ENCODE peak calls at places on chromosomes 2 and 18, in eight cellular contexts. E, O, Q, D, F, S, N and J are unnamed samples.
A peak's percentile ranks its signal among the peaks of the same experiment; 100 is the strongest.

GRCh38 chr2:117938611-117939010 is 75.3 kb downstream of the CCDC93 start:
- DNase-seq in F (no peak), N (no peak), S (no peak), D (no peak), O (no peak), Q (no peak), E (no peak), J (no peak)

GRCh38 chr2:224894356-224894755 is 147.9 kb downstream of the DOCK10 start:
- DNase-seq in E (no peak), N (no peak), Q (no peak), D (no peak), O (no peak), S (no peak), F (no peak), J (no peak)

GRCh38 chr2:137507237-137507636 is 457.0 kb upstream of the HNMT start:
- DNase-seq in D (no peak), N (no peak), Q (no peak), F (no peak), S (no peak), E (no peak), O (no peak), J (no peak)

GRCh38 chr2:42216712-42217111 is 47.6 kb downstream of the EML4 start:
- DNase-seq in O (peak; percentile 91), S (no peak), N (no peak), D (no peak), F (no peak), E (peak; percentile 67), Q (no peak), J (no peak)

GRCh38 chr2:20745924-20746555 is 76.9 kb downstream of the LDAH start:
- DNase-seq in D (no peak), F (no peak), O (no peak), Q (no peak), N (no peak), E (peak; percentile 57), S (no peak), J (no peak)

GRCh38 chr2:141311430-141311829 is 819.4 kb downstream of the LRP1B start:
- DNase-seq in E (no peak), S (no peak), N (no peak), Q (no peak), O (no peak), D (no peak), F (no peak), J (no peak)

GRCh38 chr2:142742301-142743214 is 134.9 kb upstream of the KYNU start:
- DNase-seq in O (peak; percentile 44), N (no peak), E (peak; percentile 56), S (no peak), F (no peak), Q (no peak), D (no peak), J (no peak)

GRCh38 chr2:197997083-197997541 is 192.7 kb downstream of the PLCL1 start:
- DNase-seq in D (no peak), E (no peak), F (no peak), O (no peak), Q (no peak), S (no peak), N (no peak), J (no peak)

GRCh38 chr18:76467371-76468190 is 27.5 kb downstream of the ZNF516 start:
- DNase-seq in S (no peak), D (no peak), O (no peak), E (no peak), N (peak; percentile 69), Q (peak; percentile 67), F (no peak), J (no peak)

GRCh38 chr2:122980672-122981071 is 1044.4 kb upstream of the CNTNAP5 start:
- DNase-seq in N (no peak), O (peak; percentile 19), F (no peak), E (no peak), Q (peak; percentile 76), D (no peak), S (no peak), J (no peak)

GRCh38 chr18:1976484-1976883 is 594.8 kb downstream of the METTL4 start:
- DNase-seq in E (no peak), O (no peak), D (no peak), N (no peak), S (no peak), F (no peak), Q (no peak), J (no peak)

GRCh38 chr2:211033765-211034164 is 477.4 kb downstream of the CPS1 start:
- DNase-seq in E (peak; percentile 12), F (no peak), Q (no peak), O (no peak), S (no peak), N (no peak), D (no peak), J (no peak)

GRCh38 chr18:42306208-42306980 is 351.4 kb downstream of the PIK3C3 start:
- DNase-seq in S (no peak), E (no peak), D (no peak), N (no peak), Q (no peak), O (peak; percentile 21), F (no peak), J (no peak)

GRCh38 chr2:235723371-235723770 is 229.5 kb downstream of the AGAP1 start:
- DNase-seq in S (no peak), D (no peak), E (no peak), N (peak; percentile 51), Q (no peak), F (no peak), O (no peak), J (no peak)

GRCh38 chr2:235724964-235725603 is 231.2 kb downstream of the AGAP1 start:
- DNase-seq in O (peak; percentile 29), S (no peak), E (no peak), F (no peak), Q (peak; percentile 79), D (no peak), N (peak; percentile 95), J (peak; percentile 58)

GRCh38 chr2:235721586-235721985 is 227.7 kb downstream of the AGAP1 start:
- DNase-seq in Q (no peak), E (no peak), F (no peak), N (peak; percentile 9), O (no peak), D (no peak), S (no peak), J (no peak)

GRCh38 chr2:235722869-235723268 is 229.0 kb downstream of the AGAP1 start:
- DNase-seq in D (no peak), F (no peak), N (peak; percentile 60), E (no peak), S (no peak), Q (no peak), O (no peak), J (no peak)

DNA sequence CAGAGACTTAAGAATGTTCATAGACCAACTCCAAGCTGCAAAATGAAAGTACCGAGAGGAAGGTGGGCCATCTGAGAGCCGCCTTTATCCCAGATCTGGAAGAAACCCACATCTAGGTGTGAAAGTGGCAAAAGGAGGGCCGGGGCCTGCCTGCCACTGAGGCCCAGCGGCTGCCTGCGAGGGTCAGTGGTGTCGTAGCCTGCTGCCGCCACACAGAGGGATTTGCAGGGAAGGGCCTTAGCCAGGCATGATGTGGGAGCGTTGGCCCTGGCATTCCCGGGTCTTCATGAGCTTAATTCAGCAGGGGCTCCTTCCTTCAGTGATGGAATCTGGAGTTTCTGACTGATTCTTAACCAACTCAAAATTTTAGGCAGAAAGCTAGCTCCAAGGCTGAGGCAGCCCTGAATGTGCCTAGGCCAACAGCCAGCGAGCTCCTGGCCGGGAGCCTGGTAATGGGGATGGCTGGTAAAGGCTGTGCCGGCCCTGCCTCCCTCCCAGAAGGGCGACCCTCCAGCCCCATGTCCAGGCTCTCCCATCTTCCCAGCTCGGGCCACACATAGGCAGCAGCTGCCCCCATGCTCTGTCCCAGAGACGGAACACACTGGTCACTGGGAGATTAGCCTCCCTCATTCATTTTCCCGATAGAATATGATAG is 230.1 kb downstream of the AGAP1 start:
- DNase-seq in Q (no peak), S (no peak), O (no peak), F (no peak), E (no peak), N (peak; percentile 63), D (no peak), J (no peak)
- H3K27ac ChIP-seq in Q (peak overlapping the region; percentile 46), S (peak overlapping the region; percentile 75), O (no peak overlapping the region), F (peak overlapping the region; percentile 28), E (no peak overlapping the region), N (peak overlapping the region; percentile 86), D (no peak overlapping the region), J (peak overlapping the region; percentile 89)

GRCh38 chr2:150477347-150477746 is 10.1 kb downstream of the RND3 start:
- DNase-seq in O (peak; percentile 44), D (no peak), E (no peak), Q (no peak), N (no peak), S (no peak), F (no peak), J (no peak)

GRCh38 chr2:150476809-150477302 is 10.6 kb downstream of the RND3 start:
- DNase-seq in O (peak; percentile 30), D (no peak), F (no peak), Q (no peak), N (no peak), S (no peak), E (no peak), J (no peak)

GRCh38 chr2:150474326-150475074 is 13.0 kb downstream of the RND3 start:
- DNase-seq in N (no peak), F (no peak), D (no peak), E (no peak), Q (no peak), S (no peak), O (peak; percentile 37), J (no peak)

GRCh38 chr2:150475479-150476212 is 11.8 kb downstream of the RND3 start:
- DNase-seq in D (no peak), Q (no peak), E (no peak), F (no peak), N (no peak), O (peak; percentile 78), S (no peak), J (no peak)

DNA sequence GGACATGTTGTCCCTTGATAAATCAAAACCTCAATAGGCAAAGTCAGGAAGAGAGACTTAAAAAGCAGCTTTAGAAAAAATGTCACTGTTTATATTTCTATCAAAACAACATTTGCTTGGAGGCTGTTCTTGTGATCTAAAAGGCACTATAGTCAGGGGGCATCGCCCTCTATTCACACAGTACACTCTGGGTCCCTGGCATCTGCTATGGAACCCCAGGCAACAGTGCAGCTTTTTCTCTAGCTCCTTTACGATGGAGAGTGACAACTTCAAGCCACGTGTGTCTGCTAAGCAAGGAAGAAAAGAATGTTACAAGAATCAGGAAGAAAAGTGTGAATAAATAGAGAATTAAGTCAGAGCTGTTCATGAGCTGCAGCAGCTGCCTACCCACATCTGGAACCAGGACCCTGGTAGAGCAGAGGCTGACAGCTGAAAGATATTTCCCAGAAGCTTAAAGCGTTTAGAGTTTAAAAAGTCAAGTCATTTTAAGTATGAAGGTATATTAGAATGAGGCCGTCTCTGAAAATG is 11.2 kb downstream of the RND3 start:
- DNase-seq in S (no peak), D (no peak), F (no peak), O (peak; percentile 72), E (no peak), Q (no peak), N (no peak), J (no peak)
- H3K27ac ChIP-seq in S (peak overlapping the region; percentile 68), D (no peak overlapping the region), F (peak overlapping the region; percentile 99), O (peak overlapping the region; percentile 53), E (peak overlapping the region; percentile 36), Q (peak overlapping the region; percentile 97), N (peak overlapping the region; percentile 96), J (no peak overlapping the region)

GRCh38 chr2:74739733-74740241 is 85.7 kb downstream of the SEMA4F start:
- DNase-seq in F (no peak), S (no peak), O (no peak), Q (no peak), N (no peak), D (no peak), E (no peak), J (no peak)
- H3K27ac ChIP-seq in F (no peak overlapping the region), S (no peak overlapping the region), O (peak overlapping the region; percentile 67), Q (no peak overlapping the region), N (no peak overlapping the region), D (no peak overlapping the region), E (no peak overlapping the region), J (no peak overlapping the region)

GRCh38 chr2:11833601-11834000 is 87.2 kb downstream of the LPIN1 start:
- DNase-seq in N (no peak), Q (no peak), O (no peak), S (no peak), D (no peak), E (no peak), F (no peak), J (no peak)
- H3K27ac ChIP-seq in N (no peak overlapping the region), Q (no peak overlapping the region), O (no peak overlapping the region), S (no peak overlapping the region), D (no peak overlapping the region), E (no peak overlapping the region), F (no peak overlapping the region), J (no peak overlapping the region)